ENCODE peak calls at places on chromosome 2, in ten cellular contexts. One of them, this sample, is unnamed.

GRCh38 chr2:3270095-3270478 is 107.5 kb downstream of the EIPR1 start:
- DNase-seq in RWPE1: no peak
- DNase-seq in thyroid gland: no peak
- DNase-seq in astrocyte: no peak
- DNase-seq in WTC11: no peak
- DNase-seq in A549: no peak
- DNase-seq in transverse colon: no peak
- DNase-seq in mucosa of descending colon: no peak
- DNase-seq in esophagus squamous epithelium: no peak
- DNase-seq in prostate gland: no peak
- DNase-seq in this sample: no peak

GRCh38 chr2:8882094-8882493 is 44.7 kb upstream of the KIDINS220 start:
- DNase-seq in RWPE1: no peak
- DNase-seq in thyroid gland: no peak
- DNase-seq in astrocyte: no peak
- DNase-seq in WTC11: peak
- DNase-seq in A549: peak
- DNase-seq in transverse colon: peak
- DNase-seq in mucosa of descending colon: peak
- DNase-seq in esophagus squamous epithelium: no peak
- DNase-seq in prostate gland: no peak
- DNase-seq in this sample: peak

GRCh38 chr2:6754412-6754811 is 111.3 kb downstream of the CMPK2 start:
- DNase-seq in RWPE1: no peak
- DNase-seq in thyroid gland: no peak
- DNase-seq in astrocyte: no peak
- DNase-seq in WTC11: no peak
- DNase-seq in A549: no peak
- DNase-seq in transverse colon: no peak
- DNase-seq in mucosa of descending colon: no peak
- DNase-seq in esophagus squamous epithelium: no peak
- DNase-seq in prostate gland: no peak
- DNase-seq in this sample: no peak

GRCh38 chr2:66389651-66390131 is 45.2 kb upstream of the MEIS1 start:
- DNase-seq in RWPE1: peak
- DNase-seq in thyroid gland: no peak
- DNase-seq in astrocyte: peak
- DNase-seq in WTC11: no peak
- DNase-seq in A549: peak
- DNase-seq in transverse colon: no peak
- DNase-seq in mucosa of descending colon: no peak
- DNase-seq in esophagus squamous epithelium: no peak
- DNase-seq in prostate gland: no peak
- DNase-seq in this sample: peak

GRCh38 chr2:88831071-88831791 is 139.8 kb downstream of the RPIA start:
- DNase-seq in RWPE1: no peak
- DNase-seq in thyroid gland: no peak
- DNase-seq in astrocyte: no peak
- DNase-seq in WTC11: no peak
- DNase-seq in A549: no peak
- DNase-seq in transverse colon: no peak
- DNase-seq in mucosa of descending colon: no peak
- DNase-seq in esophagus squamous epithelium: no peak
- DNase-seq in prostate gland: no peak
- DNase-seq in this sample: no peak

GRCh38 chr2:148658807-148659722 is 14.5 kb downstream of the EPC2 start:
- DNase-seq in RWPE1: peak
- DNase-seq in thyroid gland: no peak
- DNase-seq in astrocyte: peak
- DNase-seq in WTC11: no peak
- DNase-seq in A549: peak
- DNase-seq in transverse colon: no peak
- DNase-seq in mucosa of descending colon: no peak
- DNase-seq in esophagus squamous epithelium: no peak
- DNase-seq in prostate gland: no peak
- DNase-seq in this sample: no peak

GRCh38 chr2:141641462-141641861 is 489.4 kb downstream of the LRP1B start:
- DNase-seq in RWPE1: peak
- DNase-seq in thyroid gland: no peak
- DNase-seq in astrocyte: peak
- DNase-seq in WTC11: no peak
- DNase-seq in A549: no peak
- DNase-seq in transverse colon: no peak
- DNase-seq in mucosa of descending colon: no peak
- DNase-seq in esophagus squamous epithelium: no peak
- DNase-seq in prostate gland: no peak
- DNase-seq in this sample: no peak

GRCh38 chr2:69007603-69008002 is 5.4 kb upstream of the ANTXR1 start:
- DNase-seq in RWPE1: no peak
- DNase-seq in thyroid gland: no peak
- DNase-seq in astrocyte: no peak
- DNase-seq in WTC11: no peak
- DNase-seq in A549: no peak
- DNase-seq in transverse colon: no peak
- DNase-seq in mucosa of descending colon: no peak
- DNase-seq in esophagus squamous epithelium: no peak
- DNase-seq in prostate gland: no peak
- DNase-seq in this sample: no peak

GRCh38 chr2:56184500-56184996 is 758 bp downstream of the CCDC85A start:
- DNase-seq in RWPE1: no peak
- DNase-seq in thyroid gland: peak
- DNase-seq in astrocyte: peak
- DNase-seq in WTC11: peak
- DNase-seq in A549: peak
- DNase-seq in transverse colon: no peak
- DNase-seq in mucosa of descending colon: peak
- DNase-seq in esophagus squamous epithelium: no peak
- DNase-seq in prostate gland: peak
- DNase-seq in this sample: peak

GRCh38 chr2:56183643-56184499 is at the start of gene CCDC85A:
- DNase-seq in RWPE1: peak
- DNase-seq in thyroid gland: peak
- DNase-seq in astrocyte: peak
- DNase-seq in WTC11: peak
- DNase-seq in A549: peak
- DNase-seq in transverse colon: peak
- DNase-seq in mucosa of descending colon: peak
- DNase-seq in esophagus squamous epithelium: no peak
- DNase-seq in prostate gland: peak
- DNase-seq in this sample: peak

GRCh38 chr2:56185582-56186046 is 1.8 kb downstream of the CCDC85A start:
- DNase-seq in RWPE1: no peak
- DNase-seq in thyroid gland: peak
- DNase-seq in astrocyte: peak
- DNase-seq in WTC11: peak
- DNase-seq in A549: peak
- DNase-seq in transverse colon: no peak
- DNase-seq in mucosa of descending colon: peak
- DNase-seq in esophagus squamous epithelium: no peak
- DNase-seq in prostate gland: peak
- DNase-seq in this sample: peak

GRCh38 chr2:56182420-56182819 is 1.4 kb upstream of the CCDC85A start:
- DNase-seq in RWPE1: no peak
- DNase-seq in thyroid gland: no peak
- DNase-seq in astrocyte: no peak
- DNase-seq in WTC11: no peak
- DNase-seq in A549: no peak
- DNase-seq in transverse colon: no peak
- DNase-seq in mucosa of descending colon: no peak
- DNase-seq in esophagus squamous epithelium: no peak
- DNase-seq in prostate gland: no peak
- DNase-seq in this sample: no peak

DNA sequence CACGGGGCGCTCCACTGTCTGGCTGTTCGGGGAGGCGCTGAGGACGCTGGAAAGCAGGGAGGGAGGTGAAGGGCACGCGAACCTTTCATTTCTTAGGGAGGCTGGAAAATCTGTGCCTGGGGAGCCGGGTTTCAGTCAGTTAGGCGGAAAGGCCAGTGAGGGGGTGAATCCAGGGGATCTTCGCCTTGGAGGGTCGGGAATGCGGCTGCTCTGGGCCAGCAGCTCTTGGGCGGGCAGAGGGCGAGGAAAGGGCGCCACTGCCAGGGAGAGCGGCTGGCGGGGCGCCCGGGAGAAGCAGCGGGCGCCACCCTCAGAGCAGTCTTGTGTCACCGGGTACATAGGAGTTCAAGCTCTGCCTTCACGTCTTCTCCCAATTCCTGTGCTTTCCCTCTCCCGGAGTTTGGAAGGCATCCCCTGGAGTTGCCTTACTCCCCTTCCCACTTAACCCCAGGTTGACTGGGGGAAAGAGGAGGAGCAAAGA is 1.4 kb downstream of the CCDC85A start:
- DNase-seq in RWPE1: no peak
- DNase-seq in thyroid gland: peak
- DNase-seq in astrocyte: no peak
- DNase-seq in WTC11: peak
- DNase-seq in A549: peak
- DNase-seq in transverse colon: no peak
- DNase-seq in mucosa of descending colon: peak
- DNase-seq in esophagus squamous epithelium: no peak
- DNase-seq in prostate gland: peak
- DNase-seq in this sample: peak
- TF ChIP-seq CTCF in RWPE1: no peak
- TF ChIP-seq CTCF in thyroid gland: no peak
- TF ChIP-seq CTCF in astrocyte: no peak
- TF ChIP-seq CTCF in WTC11: no peak
- TF ChIP-seq CTCF in A549: peak
- TF ChIP-seq CTCF in transverse colon: no peak
- TF ChIP-seq CTCF in mucosa of descending colon: no peak
- TF ChIP-seq CTCF in esophagus squamous epithelium: no peak
- TF ChIP-seq CTCF in prostate gland: no peak
- TF ChIP-seq CTCF in this sample: no peak

DNA sequence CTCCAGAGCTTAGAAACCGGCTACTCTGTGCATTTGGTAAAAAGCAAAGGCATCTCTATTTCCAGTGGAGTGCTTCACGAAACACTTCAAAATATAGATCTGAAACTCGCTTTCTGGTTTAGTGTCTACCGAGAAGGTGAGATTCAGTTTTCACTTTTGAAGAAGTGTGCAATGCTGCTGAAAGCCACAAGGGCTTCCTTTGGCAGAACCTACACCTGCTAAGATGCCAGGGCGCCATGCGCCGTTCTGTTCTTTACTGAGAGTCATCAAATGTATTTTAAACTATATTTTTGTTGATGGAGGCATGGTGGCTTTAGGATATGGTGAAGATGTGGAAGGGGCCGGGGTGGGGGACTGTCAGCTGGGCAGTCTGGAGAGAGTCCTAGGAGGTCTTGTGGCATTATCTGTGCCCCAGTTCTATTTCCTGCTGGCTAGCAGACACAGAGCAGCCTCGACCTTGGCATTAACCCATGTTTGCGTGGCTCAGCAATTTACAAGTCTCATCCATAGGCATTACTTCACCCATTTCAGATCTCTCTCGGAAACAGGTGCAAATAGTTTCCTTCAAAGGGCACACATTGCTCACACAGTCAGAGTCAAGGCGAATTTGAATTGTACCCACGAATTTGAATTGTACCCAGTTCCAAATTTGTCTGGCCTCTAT is 46.7 kb upstream of the KCNF1 start:
- DNase-seq in RWPE1: no peak
- DNase-seq in thyroid gland: no peak
- DNase-seq in astrocyte: no peak
- DNase-seq in WTC11: no peak
- DNase-seq in A549: no peak
- DNase-seq in transverse colon: no peak
- DNase-seq in mucosa of descending colon: no peak
- DNase-seq in esophagus squamous epithelium: no peak
- DNase-seq in prostate gland: no peak
- DNase-seq in this sample: no peak
- TF ChIP-seq CTCF in RWPE1: no peak
- TF ChIP-seq CTCF in thyroid gland: peak
- TF ChIP-seq CTCF in astrocyte: peak
- TF ChIP-seq CTCF in WTC11: no peak
- TF ChIP-seq CTCF in A549: no peak
- TF ChIP-seq CTCF in transverse colon: peak
- TF ChIP-seq CTCF in mucosa of descending colon: no peak
- TF ChIP-seq CTCF in esophagus squamous epithelium: peak
- TF ChIP-seq CTCF in prostate gland: no peak
- TF ChIP-seq CTCF in this sample: no peak

GRCh38 chr2:159208449-159208848 is 78.1 kb downstream of the WDSUB1 start:
- DNase-seq in RWPE1: no peak
- DNase-seq in thyroid gland: no peak
- DNase-seq in astrocyte: no peak
- DNase-seq in WTC11: no peak
- DNase-seq in A549: no peak
- DNase-seq in transverse colon: no peak
- DNase-seq in mucosa of descending colon: no peak
- DNase-seq in esophagus squamous epithelium: no peak
- DNase-seq in prostate gland: no peak
- DNase-seq in this sample: no peak

GRCh38 chr2:159213296-159213695 is 73.2 kb downstream of the WDSUB1 start:
- DNase-seq in RWPE1: no peak
- DNase-seq in thyroid gland: no peak
- DNase-seq in astrocyte: no peak
- DNase-seq in WTC11: no peak
- DNase-seq in A549: no peak
- DNase-seq in transverse colon: no peak
- DNase-seq in mucosa of descending colon: no peak
- DNase-seq in esophagus squamous epithelium: no peak
- DNase-seq in prostate gland: no peak
- DNase-seq in this sample: no peak

GRCh38 chr2:159209341-159210306 is 76.9 kb downstream of the WDSUB1 start:
- DNase-seq in RWPE1: no peak
- DNase-seq in thyroid gland: peak
- DNase-seq in astrocyte: no peak
- DNase-seq in WTC11: no peak
- DNase-seq in A549: no peak
- DNase-seq in transverse colon: peak
- DNase-seq in mucosa of descending colon: peak
- DNase-seq in esophagus squamous epithelium: no peak
- DNase-seq in prostate gland: no peak
- DNase-seq in this sample: no peak

GRCh38 chr2:159214325-159214865 is 72.1 kb downstream of the WDSUB1 start:
- DNase-seq in RWPE1: no peak
- DNase-seq in thyroid gland: no peak
- DNase-seq in astrocyte: no peak
- DNase-seq in WTC11: no peak
- DNase-seq in A549: no peak
- DNase-seq in transverse colon: no peak
- DNase-seq in mucosa of descending colon: no peak
- DNase-seq in esophagus squamous epithelium: no peak
- DNase-seq in prostate gland: no peak
- DNase-seq in this sample: no peak

DNA sequence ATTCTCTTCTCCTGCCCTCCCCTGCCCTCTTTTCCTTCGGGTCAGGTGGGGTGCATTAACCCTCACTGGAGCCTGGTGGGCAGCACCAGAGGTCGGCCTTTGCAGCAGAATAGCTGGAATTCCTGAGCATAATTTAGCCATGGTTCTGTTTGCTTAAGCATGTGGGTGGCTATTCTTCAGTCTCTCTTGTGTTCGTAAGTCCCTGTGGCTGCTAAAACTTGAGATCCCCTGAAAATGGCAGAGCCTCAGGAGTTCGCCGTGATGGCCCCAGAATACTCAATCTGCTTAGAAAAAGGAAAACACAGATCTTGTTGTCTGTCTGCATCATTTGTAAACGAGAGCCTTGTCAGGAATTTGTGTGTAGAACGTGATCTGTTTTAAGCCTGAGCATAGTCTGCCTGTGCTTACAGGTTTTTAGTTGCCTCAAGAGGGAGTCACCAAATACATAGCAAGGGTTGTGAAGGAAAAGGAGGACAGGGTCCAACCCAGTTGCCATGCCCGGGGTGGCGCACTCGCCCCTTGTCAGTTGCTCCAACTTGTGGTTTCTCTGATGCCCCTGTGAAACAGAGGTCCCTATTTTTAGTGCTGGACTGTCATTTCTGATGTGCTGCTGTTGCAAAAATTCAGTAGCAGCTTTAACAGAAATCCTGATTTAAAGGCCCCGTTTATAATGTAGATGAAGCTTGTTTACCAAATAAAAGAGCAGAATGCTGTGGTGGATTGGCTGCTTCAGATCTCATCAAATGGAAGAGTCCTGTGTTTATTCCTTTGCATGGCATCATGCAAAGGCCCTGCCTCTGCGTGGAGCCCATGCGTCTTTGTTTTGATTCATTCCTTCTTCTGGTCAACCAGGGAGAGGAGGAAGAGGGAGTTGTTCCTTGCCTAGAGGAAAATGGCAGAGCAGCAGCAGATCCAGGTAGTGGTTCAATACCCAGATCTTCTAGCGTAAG is 74.8 kb downstream of the WDSUB1 start:
- DNase-seq in RWPE1: no peak
- DNase-seq in thyroid gland: peak
- DNase-seq in astrocyte: peak
- DNase-seq in WTC11: peak
- DNase-seq in A549: no peak
- DNase-seq in transverse colon: no peak
- DNase-seq in mucosa of descending colon: no peak
- DNase-seq in esophagus squamous epithelium: no peak
- DNase-seq in prostate gland: no peak
- DNase-seq in this sample: no peak
- TF ChIP-seq CTCF in RWPE1: no peak
- TF ChIP-seq CTCF in thyroid gland: no peak
- TF ChIP-seq CTCF in astrocyte: no peak
- TF ChIP-seq CTCF in WTC11: no peak
- TF ChIP-seq CTCF in A549: no peak
- TF ChIP-seq CTCF in transverse colon: no peak
- TF ChIP-seq CTCF in mucosa of descending colon: no peak
- TF ChIP-seq CTCF in esophagus squamous epithelium: no peak
- TF ChIP-seq CTCF in prostate gland: no peak
- TF ChIP-seq CTCF in this sample: no peak

GRCh38 chr2:45068643-45069140 is 59.4 kb upstream of the SIX2 start:
- DNase-seq in RWPE1: peak
- DNase-seq in thyroid gland: no peak
- DNase-seq in astrocyte: no peak
- DNase-seq in WTC11: no peak
- DNase-seq in A549: no peak
- DNase-seq in transverse colon: no peak
- DNase-seq in mucosa of descending colon: no peak
- DNase-seq in esophagus squamous epithelium: no peak
- DNase-seq in prostate gland: no peak
- DNase-seq in this sample: no peak

GRCh38 chr2:45072064-45072861 is 63.0 kb upstream of the SIX2 start:
- DNase-seq in RWPE1: no peak
- DNase-seq in thyroid gland: no peak
- DNase-seq in astrocyte: no peak
- DNase-seq in WTC11: no peak
- DNase-seq in A549: no peak
- DNase-seq in transverse colon: no peak
- DNase-seq in mucosa of descending colon: no peak
- DNase-seq in esophagus squamous epithelium: no peak
- DNase-seq in prostate gland: no peak
- DNase-seq in this sample: no peak

GRCh38 chr2:45072862-45073237 is 63.6 kb upstream of the SIX2 start:
- DNase-seq in RWPE1: no peak
- DNase-seq in thyroid gland: no peak
- DNase-seq in astrocyte: no peak
- DNase-seq in WTC11: no peak
- DNase-seq in A549: no peak
- DNase-seq in transverse colon: no peak
- DNase-seq in mucosa of descending colon: no peak
- DNase-seq in esophagus squamous epithelium: no peak
- DNase-seq in prostate gland: no peak
- DNase-seq in this sample: no peak

GRCh38 chr2:45069711-45070664 is 60.7 kb upstream of the SIX2 start:
- DNase-seq in RWPE1: no peak
- DNase-seq in thyroid gland: no peak
- DNase-seq in astrocyte: no peak
- DNase-seq in WTC11: no peak
- DNase-seq in A549: no peak
- DNase-seq in transverse colon: no peak
- DNase-seq in mucosa of descending colon: no peak
- DNase-seq in esophagus squamous epithelium: no peak
- DNase-seq in prostate gland: no peak
- DNase-seq in this sample: no peak

DNA sequence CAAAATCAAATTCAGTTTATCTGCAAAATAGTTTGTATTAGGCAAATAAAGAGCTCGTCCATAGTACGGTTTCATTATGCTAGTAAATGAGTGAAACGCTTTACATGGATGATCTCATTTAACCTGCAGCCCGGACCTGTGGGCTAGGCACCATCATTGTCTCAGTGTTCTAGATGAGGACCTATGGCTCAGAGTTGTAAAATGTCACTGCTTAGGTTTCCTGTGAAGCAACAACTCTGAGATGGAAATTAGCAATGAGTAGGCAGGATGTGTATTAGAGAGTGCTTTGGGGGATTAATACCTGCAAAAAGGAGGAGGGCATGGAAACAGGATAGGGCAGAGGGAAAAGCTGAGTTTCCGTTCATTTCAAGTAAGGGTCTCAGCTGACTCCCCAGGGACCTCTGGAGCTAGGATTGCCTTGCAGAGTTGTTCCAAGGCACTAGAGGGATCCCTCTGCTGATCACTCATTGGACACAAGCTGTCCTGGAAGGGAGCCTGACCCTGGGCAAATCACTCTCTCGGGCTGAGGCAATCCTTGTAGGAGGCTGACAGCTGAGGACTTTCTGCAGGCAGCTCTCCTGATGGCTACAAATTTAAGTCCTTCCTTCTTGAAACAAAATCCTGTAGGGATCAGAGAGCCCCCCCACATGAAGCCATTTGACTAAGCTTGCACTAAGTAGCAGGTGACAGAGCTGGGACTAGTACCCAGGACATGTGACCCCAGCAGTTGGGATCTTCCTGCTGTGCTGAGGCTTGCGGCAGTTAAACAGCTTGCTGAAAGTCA is 58.8 kb upstream of the SIX2 start:
- DNase-seq in RWPE1: no peak
- DNase-seq in thyroid gland: peak
- DNase-seq in astrocyte: no peak
- DNase-seq in WTC11: no peak
- DNase-seq in A549: no peak
- DNase-seq in transverse colon: no peak
- DNase-seq in mucosa of descending colon: no peak
- DNase-seq in esophagus squamous epithelium: no peak
- DNase-seq in prostate gland: no peak
- DNase-seq in this sample: no peak
- TF ChIP-seq CTCF in RWPE1: no peak
- TF ChIP-seq CTCF in thyroid gland: no peak
- TF ChIP-seq CTCF in astrocyte: no peak
- TF ChIP-seq CTCF in WTC11: no peak
- TF ChIP-seq CTCF in A549: no peak
- TF ChIP-seq CTCF in transverse colon: no peak
- TF ChIP-seq CTCF in mucosa of descending colon: no peak
- TF ChIP-seq CTCF in esophagus squamous epithelium: no peak
- TF ChIP-seq CTCF in prostate gland: no peak
- TF ChIP-seq CTCF in this sample: no peak

This sample was measured in Calu3.